ENCODE peak calls at places on chromosomes 13 and 19, in eight cellular contexts. One of them, this sample, is unnamed.

GRCh38 chr13:25846227-25846984 is 205.4 kb downstream of the SHISA2 start:
- DNase-seq in K562: no peak
- DNase-seq in NB4: peak; percentile 33
- DNase-seq in fibroblast of the aortic adventitia: no peak
- DNase-seq in breast epithelium: no peak
- DNase-seq in BE2C: no peak
- DNase-seq in BJ: no peak
- DNase-seq in cardiac fibroblast: no peak
- DNase-seq in this sample: no peak

GRCh38 chr19:58559275-58560006 is 1.0 kb upstream of the UBE2M start:
- DNase-seq in BE2C: peak; percentile 95
- DNase-seq in BJ: peak; percentile 64
- DNase-seq in NB4: peak; percentile 98
- DNase-seq in fibroblast of the aortic adventitia: peak; percentile 90
- DNase-seq in breast epithelium: peak; percentile 92
- DNase-seq in cardiac fibroblast: peak; percentile 95
- DNase-seq in K562: peak; percentile 95
- DNase-seq in this sample: peak; percentile 74

GRCh38 chr13:48265217-48265815 is 32.3 kb downstream of the ITM2B start:
- DNase-seq in K562: no peak
- DNase-seq in fibroblast of the aortic adventitia: no peak
- DNase-seq in NB4: no peak
- DNase-seq in breast epithelium: no peak
- DNase-seq in BJ: no peak
- DNase-seq in cardiac fibroblast: no peak
- DNase-seq in BE2C: no peak
- DNase-seq in this sample: no peak

GRCh38 chr13:49874430-49874829 is 61.7 kb downstream of the SPRYD7 start:
- DNase-seq in cardiac fibroblast: no peak
- DNase-seq in fibroblast of the aortic adventitia: no peak
- DNase-seq in K562: no peak
- DNase-seq in BJ: no peak
- DNase-seq in NB4: no peak
- DNase-seq in BE2C: no peak
- DNase-seq in breast epithelium: no peak
- DNase-seq in this sample: no peak

GRCh38 chr13:78657699-78658629 is 991 bp downstream of the OBI1 start:
- DNase-seq in NB4: peak; percentile 33
- DNase-seq in BJ: no peak
- DNase-seq in cardiac fibroblast: peak; percentile 21
- DNase-seq in K562: no peak
- DNase-seq in BE2C: no peak
- DNase-seq in breast epithelium: no peak
- DNase-seq in fibroblast of the aortic adventitia: peak; percentile 16
- DNase-seq in this sample: no peak

GRCh38 chr13:102117175-102117830 is 284.5 kb downstream of the FGF14 start:
- DNase-seq in NB4: no peak
- DNase-seq in BJ: no peak
- DNase-seq in breast epithelium: no peak
- DNase-seq in cardiac fibroblast: no peak
- DNase-seq in K562: no peak
- DNase-seq in BE2C: no peak
- DNase-seq in fibroblast of the aortic adventitia: no peak
- DNase-seq in this sample: no peak

GRCh38 chr13:97878421-97879375 is 74.8 kb upstream of the IPO5 start:
- DNase-seq in K562: no peak
- DNase-seq in breast epithelium: no peak
- DNase-seq in cardiac fibroblast: no peak
- DNase-seq in fibroblast of the aortic adventitia: no peak
- DNase-seq in BJ: no peak
- DNase-seq in BE2C: no peak
- DNase-seq in NB4: no peak
- DNase-seq in this sample: no peak

GRCh38 chr13:33968520-33969507 is 150.9 kb downstream of the RFC3 start:
- DNase-seq in fibroblast of the aortic adventitia: no peak
- DNase-seq in K562: no peak
- DNase-seq in breast epithelium: no peak
- DNase-seq in cardiac fibroblast: no peak
- DNase-seq in NB4: no peak
- DNase-seq in BJ: no peak
- DNase-seq in BE2C: no peak
- DNase-seq in this sample: no peak

GRCh38 chr19:16366433-16367268 is 42.0 kb downstream of the KLF2 start:
- DNase-seq in NB4: peak; percentile 81
- DNase-seq in cardiac fibroblast: no peak
- DNase-seq in BE2C: no peak
- DNase-seq in breast epithelium: no peak
- DNase-seq in BJ: no peak
- DNase-seq in fibroblast of the aortic adventitia: no peak
- DNase-seq in K562: no peak
- DNase-seq in this sample: no peak

GRCh38 chr13:22812793-22813192 is 368.0 kb upstream of the SGCG start:
- DNase-seq in NB4: no peak
- DNase-seq in BJ: no peak
- DNase-seq in K562: no peak
- DNase-seq in fibroblast of the aortic adventitia: no peak
- DNase-seq in BE2C: no peak
- DNase-seq in cardiac fibroblast: peak; percentile 15
- DNase-seq in breast epithelium: no peak
- DNase-seq in this sample: no peak

GRCh38 chr13:29131881-29132668 is 311.9 kb downstream of the MTUS2 start:
- DNase-seq in cardiac fibroblast: no peak
- DNase-seq in BE2C: no peak
- DNase-seq in NB4: peak; percentile 11
- DNase-seq in fibroblast of the aortic adventitia: no peak
- DNase-seq in breast epithelium: no peak
- DNase-seq in BJ: no peak
- DNase-seq in K562: no peak
- DNase-seq in this sample: no peak

GRCh38 chr13:87280139-87280538 is 391.0 kb upstream of the SLITRK5 start:
- DNase-seq in BE2C: no peak
- DNase-seq in BJ: no peak
- DNase-seq in breast epithelium: no peak
- DNase-seq in cardiac fibroblast: no peak
- DNase-seq in K562: no peak
- DNase-seq in fibroblast of the aortic adventitia: no peak
- DNase-seq in NB4: peak; percentile 1
- DNase-seq in this sample: no peak

DNA sequence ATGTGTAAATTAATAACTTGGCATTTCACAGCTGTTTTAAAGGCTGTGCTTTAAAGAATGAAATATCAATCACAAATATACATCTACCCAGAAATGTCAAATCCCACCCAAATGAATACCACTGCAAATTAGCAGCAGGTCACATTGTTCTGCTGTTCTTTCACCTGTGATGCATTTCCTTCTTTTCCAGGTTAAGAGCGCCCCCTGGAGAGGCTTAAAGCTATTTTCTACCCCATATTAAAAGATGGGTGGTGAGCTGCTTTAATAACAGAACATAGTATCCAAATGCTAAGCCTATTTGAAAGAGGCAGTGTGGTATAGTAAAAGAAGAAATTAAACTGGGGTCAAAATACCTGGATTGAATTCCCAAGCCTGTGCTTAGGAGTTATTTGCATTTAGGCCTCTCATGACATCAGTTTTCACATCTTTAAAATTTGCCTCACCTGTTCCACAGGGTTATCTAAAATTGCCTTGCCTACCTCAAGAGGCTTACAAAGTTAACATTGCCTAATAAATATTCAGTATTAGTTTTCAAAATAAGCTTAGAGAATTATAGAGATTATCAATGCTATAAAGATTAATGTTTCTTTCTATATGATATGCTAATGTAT is 396.9 kb upstream of the SLITRK5 start:
- DNase-seq in fibroblast of the aortic adventitia: peak; percentile 43
- DNase-seq in breast epithelium: no peak
- DNase-seq in NB4: peak; percentile 66
- DNase-seq in cardiac fibroblast: peak; percentile 43
- DNase-seq in K562: no peak
- DNase-seq in BJ: no peak
- DNase-seq in BE2C: peak; percentile 59
- DNase-seq in this sample: no peak
- TF ChIP-seq CTCF in fibroblast of the aortic adventitia: peak; percentile 55
- TF ChIP-seq CTCF in breast epithelium: no peak
- TF ChIP-seq CTCF in NB4: peak; percentile 75
- TF ChIP-seq CTCF in cardiac fibroblast: peak; percentile 19
- TF ChIP-seq CTCF in K562: no peak
- TF ChIP-seq CTCF in BJ: peak; percentile 33
- TF ChIP-seq CTCF in BE2C: peak; percentile 82
- TF ChIP-seq CTCF in this sample: peak; percentile 9

GRCh38 chr19:14669940-14670339 is 4.7 kb downstream of the ADGRE3 start:
- DNase-seq in NB4: no peak
- DNase-seq in fibroblast of the aortic adventitia: no peak
- DNase-seq in K562: no peak
- DNase-seq in cardiac fibroblast: no peak
- DNase-seq in BE2C: no peak
- DNase-seq in BJ: no peak
- DNase-seq in breast epithelium: no peak
- DNase-seq in this sample: no peak
- H3K4me3 ChIP-seq in NB4: no peak overlapping the region
- H3K4me3 ChIP-seq in fibroblast of the aortic adventitia: no peak overlapping the region
- H3K4me3 ChIP-seq in K562: no peak overlapping the region
- H3K4me3 ChIP-seq in cardiac fibroblast: no peak overlapping the region
- H3K4me3 ChIP-seq in BE2C: no peak overlapping the region
- H3K4me3 ChIP-seq in BJ: no peak overlapping the region
- H3K4me3 ChIP-seq in breast epithelium: no peak overlapping the region
- H3K4me3 ChIP-seq in this sample: no peak overlapping the region

GRCh38 chr19:33769208-33769607 is 27.5 kb upstream of the KCTD15 start:
- DNase-seq in K562: no peak
- DNase-seq in BJ: no peak
- DNase-seq in cardiac fibroblast: no peak
- DNase-seq in BE2C: no peak
- DNase-seq in NB4: no peak
- DNase-seq in breast epithelium: no peak
- DNase-seq in fibroblast of the aortic adventitia: no peak
- DNase-seq in this sample: no peak

GRCh38 chr19:33771308-33772101 is 25.2 kb upstream of the KCTD15 start:
- DNase-seq in K562: peak; percentile 84
- DNase-seq in breast epithelium: peak; percentile 76
- DNase-seq in BJ: no peak
- DNase-seq in NB4: peak; percentile 65
- DNase-seq in fibroblast of the aortic adventitia: peak; percentile 57
- DNase-seq in BE2C: peak; percentile 87
- DNase-seq in cardiac fibroblast: peak; percentile 73
- DNase-seq in this sample: no peak

GRCh38 chr19:33766623-33767022 is 30.0 kb upstream of the KCTD15 start:
- DNase-seq in BE2C: no peak
- DNase-seq in BJ: no peak
- DNase-seq in breast epithelium: no peak
- DNase-seq in NB4: no peak
- DNase-seq in K562: no peak
- DNase-seq in cardiac fibroblast: no peak
- DNase-seq in fibroblast of the aortic adventitia: no peak
- DNase-seq in this sample: no peak

GRCh38 chr19:33770107-33770506 is 26.6 kb upstream of the KCTD15 start:
- DNase-seq in NB4: no peak
- DNase-seq in fibroblast of the aortic adventitia: no peak
- DNase-seq in BJ: no peak
- DNase-seq in K562: no peak
- DNase-seq in breast epithelium: no peak
- DNase-seq in cardiac fibroblast: no peak
- DNase-seq in BE2C: no peak
- DNase-seq in this sample: no peak

DNA sequence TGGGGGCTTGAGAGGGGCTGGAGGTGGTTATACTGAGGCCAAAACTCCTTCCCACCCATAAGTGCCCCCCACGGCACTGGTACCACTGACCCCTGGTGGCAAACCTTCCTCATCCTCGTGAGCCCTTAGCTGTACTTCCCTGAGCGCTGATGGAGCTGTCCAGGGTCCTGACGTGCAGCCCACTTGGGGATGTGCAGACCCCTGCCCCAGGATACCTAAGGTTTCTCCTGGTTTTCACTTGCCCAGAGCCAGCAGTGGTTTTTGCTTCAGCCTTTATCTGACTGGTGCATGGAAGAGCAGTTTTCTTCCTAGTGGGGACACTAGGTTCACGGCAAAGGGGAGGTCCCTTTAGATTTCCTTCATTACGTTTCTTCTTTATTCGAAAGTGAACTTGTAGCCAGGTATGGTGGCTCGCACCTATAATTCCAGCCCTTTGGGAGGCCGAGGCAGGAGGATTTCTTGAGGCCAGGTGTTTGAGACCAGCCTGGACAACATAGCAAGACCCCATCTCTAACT is 28.7 kb upstream of the KCTD15 start:
- DNase-seq in fibroblast of the aortic adventitia: peak; percentile 10
- DNase-seq in cardiac fibroblast: peak; percentile 24
- DNase-seq in NB4: peak; percentile 50
- DNase-seq in BE2C: no peak
- DNase-seq in breast epithelium: no peak
- DNase-seq in BJ: no peak
- DNase-seq in K562: peak; percentile 67
- DNase-seq in this sample: no peak
- TF ChIP-seq CTCF in fibroblast of the aortic adventitia: no peak
- TF ChIP-seq CTCF in cardiac fibroblast: peak; percentile 21
- TF ChIP-seq CTCF in NB4: peak; percentile 27
- TF ChIP-seq CTCF in BE2C: peak; percentile 25
- TF ChIP-seq CTCF in breast epithelium: no peak
- TF ChIP-seq CTCF in BJ: peak; percentile 33
- TF ChIP-seq CTCF in K562: peak; percentile 55
- TF ChIP-seq CTCF in this sample: peak; percentile 37

GRCh38 chr19:39845621-39846175 is 481 bp downstream of the FBL start:
- DNase-seq in breast epithelium: no peak
- DNase-seq in fibroblast of the aortic adventitia: peak; percentile 22
- DNase-seq in K562: peak; percentile 60
- DNase-seq in NB4: peak; percentile 25
- DNase-seq in cardiac fibroblast: peak; percentile 32
- DNase-seq in BJ: no peak
- DNase-seq in BE2C: peak; percentile 40
- DNase-seq in this sample: no peak

GRCh38 chr19:39846176-39846677 is at the start of gene FBL:
- DNase-seq in BJ: peak; percentile 35
- DNase-seq in NB4: peak; percentile 88
- DNase-seq in fibroblast of the aortic adventitia: peak; percentile 89
- DNase-seq in BE2C: peak; percentile 98
- DNase-seq in cardiac fibroblast: peak; percentile 93
- DNase-seq in K562: peak; percentile 97
- DNase-seq in breast epithelium: peak; percentile 96
- DNase-seq in this sample: peak; percentile 46

GRCh38 chr19:39846678-39847486 is 703 bp upstream of the FBL start:
- DNase-seq in breast epithelium: no peak
- DNase-seq in NB4: peak; percentile 28
- DNase-seq in cardiac fibroblast: peak; percentile 14
- DNase-seq in fibroblast of the aortic adventitia: peak; percentile 15
- DNase-seq in BE2C: no peak
- DNase-seq in K562: peak; percentile 39
- DNase-seq in BJ: no peak
- DNase-seq in this sample: no peak

GRCh38 chr19:39843919-39844793 is 2.0 kb downstream of the FBL start:
- DNase-seq in breast epithelium: no peak
- DNase-seq in BJ: no peak
- DNase-seq in fibroblast of the aortic adventitia: peak; percentile 70
- DNase-seq in cardiac fibroblast: peak; percentile 70
- DNase-seq in K562: no peak
- DNase-seq in NB4: peak; percentile 55
- DNase-seq in BE2C: peak; percentile 39
- DNase-seq in this sample: no peak

DNA sequence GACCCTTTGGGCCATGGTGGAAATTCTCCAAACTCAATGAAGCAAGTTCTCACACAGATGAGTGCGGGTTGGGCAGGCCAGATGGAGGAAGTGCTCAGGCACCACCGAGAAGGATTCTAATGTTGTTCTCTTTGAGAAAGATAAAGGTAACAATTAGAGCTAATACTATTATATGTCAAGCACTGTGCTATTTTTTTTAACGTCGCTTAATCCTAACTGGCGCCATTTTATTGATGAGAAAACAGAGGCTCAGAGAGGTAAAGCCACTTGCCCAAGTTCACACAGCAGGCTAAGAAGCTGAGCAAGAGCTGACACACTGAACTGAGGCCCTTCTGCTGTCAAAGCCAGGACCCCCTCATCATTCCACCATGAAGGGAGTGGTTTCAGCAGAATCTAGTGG is 1.0 kb downstream of the FBL start:
- DNase-seq in BE2C: no peak
- DNase-seq in fibroblast of the aortic adventitia: no peak
- DNase-seq in NB4: no peak
- DNase-seq in K562: no peak
- DNase-seq in breast epithelium: no peak
- DNase-seq in cardiac fibroblast: no peak
- DNase-seq in BJ: no peak
- DNase-seq in this sample: no peak
- H3K4me3 ChIP-seq in BE2C: peak overlapping the region; percentile 95
- H3K4me3 ChIP-seq in fibroblast of the aortic adventitia: peak overlapping the region; percentile 95
- H3K4me3 ChIP-seq in NB4: peak overlapping the region; percentile 92
- H3K4me3 ChIP-seq in K562: peak overlapping the region; percentile 86
- H3K4me3 ChIP-seq in breast epithelium: peak overlapping the region; percentile 92
- H3K4me3 ChIP-seq in cardiac fibroblast: peak overlapping the region; percentile 79
- H3K4me3 ChIP-seq in BJ: peak overlapping the region; percentile 67
- H3K4me3 ChIP-seq in this sample: peak overlapping the region; percentile 88

This sample was measured in AG09309.